ENCODE peak calls at places on chromosomes 11 and 22, in eight cellular contexts. One of them, this sample, is unnamed.

GRCh38 chr11:9755561-9755960 is 91.7 kb downstream of the SWAP70 start:
- DNase-seq in stomach: no peak
- DNase-seq in coronary artery: no peak
- DNase-seq in CD8-positive, alpha-beta memory T cell: no peak
- DNase-seq in testis: no peak
- DNase-seq in SJSA1: peak; percentile 88
- DNase-seq in psoas muscle: no peak
- DNase-seq in NT2/D1: no peak
- DNase-seq in this sample: no peak

GRCh38 chr11:70415176-70415575 is 16.8 kb downstream of the CTTN start:
- DNase-seq in stomach: no peak
- DNase-seq in coronary artery: no peak
- DNase-seq in CD8-positive, alpha-beta memory T cell: no peak
- DNase-seq in testis: no peak
- DNase-seq in SJSA1: no peak
- DNase-seq in psoas muscle: peak; percentile 62
- DNase-seq in NT2/D1: no peak
- DNase-seq in this sample: no peak

GRCh38 chr11:61082161-61082870 is 20.0 kb upstream of the CD5 start:
- DNase-seq in stomach: no peak
- DNase-seq in coronary artery: no peak
- DNase-seq in CD8-positive, alpha-beta memory T cell: no peak
- DNase-seq in testis: no peak
- DNase-seq in SJSA1: no peak
- DNase-seq in psoas muscle: no peak
- DNase-seq in NT2/D1: no peak
- DNase-seq in this sample: no peak

GRCh38 chr22:25726241-25726640 is 15.7 kb upstream of the MYO18B start:
- DNase-seq in stomach: no peak
- DNase-seq in coronary artery: no peak
- DNase-seq in CD8-positive, alpha-beta memory T cell: no peak
- DNase-seq in testis: no peak
- DNase-seq in SJSA1: no peak
- DNase-seq in psoas muscle: no peak
- DNase-seq in NT2/D1: no peak
- DNase-seq in this sample: no peak

GRCh38 chr22:46520880-46521279 is 16.5 kb downstream of the CELSR1 start:
- DNase-seq in stomach: no peak
- DNase-seq in coronary artery: no peak
- DNase-seq in CD8-positive, alpha-beta memory T cell: no peak
- DNase-seq in testis: no peak
- DNase-seq in SJSA1: no peak
- DNase-seq in psoas muscle: no peak
- DNase-seq in NT2/D1: no peak
- DNase-seq in this sample: no peak

GRCh38 chr11:79262221-79262620 is 178.6 kb downstream of the TENM4 start:
- DNase-seq in stomach: no peak
- DNase-seq in coronary artery: no peak
- DNase-seq in CD8-positive, alpha-beta memory T cell: no peak
- DNase-seq in testis: no peak
- DNase-seq in SJSA1: no peak
- DNase-seq in psoas muscle: no peak
- DNase-seq in NT2/D1: no peak
- DNase-seq in this sample: no peak

GRCh38 chr22:45376703-45377102 is 36.7 kb downstream of the SMC1B start:
- DNase-seq in stomach: no peak
- DNase-seq in coronary artery: no peak
- DNase-seq in CD8-positive, alpha-beta memory T cell: no peak
- DNase-seq in testis: peak; percentile 37
- DNase-seq in SJSA1: no peak
- DNase-seq in psoas muscle: peak; percentile 19
- DNase-seq in NT2/D1: no peak
- DNase-seq in this sample: no peak

GRCh38 chr11:2825261-2825885 is 60.2 kb downstream of the CDKN1C start:
- DNase-seq in stomach: peak; percentile 56
- DNase-seq in coronary artery: peak; percentile 92
- DNase-seq in CD8-positive, alpha-beta memory T cell: no peak
- DNase-seq in testis: peak; percentile 70
- DNase-seq in SJSA1: peak; percentile 95
- DNase-seq in psoas muscle: peak; percentile 90
- DNase-seq in NT2/D1: no peak
- DNase-seq in this sample: peak; percentile 47

GRCh38 chr11:10500263-10500601 is 40.8 kb downstream of the RNF141 start:
- DNase-seq in stomach: no peak
- DNase-seq in coronary artery: no peak
- DNase-seq in CD8-positive, alpha-beta memory T cell: no peak
- DNase-seq in testis: no peak
- DNase-seq in SJSA1: no peak
- DNase-seq in psoas muscle: no peak
- DNase-seq in NT2/D1: no peak
- DNase-seq in this sample: no peak

GRCh38 chr11:40252236-40252635 is 1207.2 kb downstream of the LRRC4C start:
- DNase-seq in stomach: no peak
- DNase-seq in coronary artery: no peak
- DNase-seq in CD8-positive, alpha-beta memory T cell: no peak
- DNase-seq in testis: no peak
- DNase-seq in SJSA1: no peak
- DNase-seq in psoas muscle: no peak
- DNase-seq in NT2/D1: no peak
- DNase-seq in this sample: no peak

GRCh38 chr22:50713571-50714056 is 24.4 kb upstream of the ACR start:
- DNase-seq in stomach: no peak
- DNase-seq in coronary artery: no peak
- DNase-seq in CD8-positive, alpha-beta memory T cell: no peak
- DNase-seq in testis: peak; percentile 76
- DNase-seq in SJSA1: no peak
- DNase-seq in psoas muscle: no peak
- DNase-seq in NT2/D1: no peak
- DNase-seq in this sample: no peak

GRCh38 chr22:19480173-19480568 is 451 bp downstream of the CDC45 start:
- DNase-seq in stomach: no peak
- DNase-seq in coronary artery: no peak
- DNase-seq in CD8-positive, alpha-beta memory T cell: no peak
- DNase-seq in testis: no peak
- DNase-seq in SJSA1: no peak
- DNase-seq in psoas muscle: no peak
- DNase-seq in NT2/D1: no peak
- DNase-seq in this sample: no peak

GRCh38 chr11:43788394-43788793 is 92.2 kb upstream of the ALKBH3 start:
- DNase-seq in stomach: no peak
- DNase-seq in coronary artery: no peak
- DNase-seq in CD8-positive, alpha-beta memory T cell: no peak
- DNase-seq in testis: no peak
- DNase-seq in SJSA1: no peak
- DNase-seq in psoas muscle: no peak
- DNase-seq in NT2/D1: no peak
- DNase-seq in this sample: peak; percentile 91

GRCh38 chr22:41449321-41449720 is 2.7 kb upstream of the TOB2 start:
- DNase-seq in stomach: no peak
- DNase-seq in coronary artery: no peak
- DNase-seq in CD8-positive, alpha-beta memory T cell: no peak
- DNase-seq in testis: no peak
- DNase-seq in SJSA1: no peak
- DNase-seq in psoas muscle: no peak
- DNase-seq in NT2/D1: no peak
- DNase-seq in this sample: no peak

GRCh38 chr22:49838771-49839717 is 11.4 kb upstream of the BRD1 start:
- DNase-seq in stomach: no peak
- DNase-seq in coronary artery: no peak
- DNase-seq in CD8-positive, alpha-beta memory T cell: peak; percentile 83
- DNase-seq in testis: no peak
- DNase-seq in SJSA1: no peak
- DNase-seq in psoas muscle: no peak
- DNase-seq in NT2/D1: no peak
- DNase-seq in this sample: peak; percentile 89

GRCh38 chr22:30217698-30218565 is 28.6 kb downstream of the LIF start:
- DNase-seq in stomach: no peak
- DNase-seq in coronary artery: no peak
- DNase-seq in CD8-positive, alpha-beta memory T cell: no peak
- DNase-seq in testis: no peak
- DNase-seq in SJSA1: no peak
- DNase-seq in psoas muscle: no peak
- DNase-seq in NT2/D1: no peak
- DNase-seq in this sample: no peak

GRCh38 chr11:57135020-57135751 is 46.6 kb upstream of the LRRC55 start:
- DNase-seq in stomach: no peak
- DNase-seq in coronary artery: no peak
- DNase-seq in CD8-positive, alpha-beta memory T cell: no peak
- DNase-seq in testis: no peak
- DNase-seq in SJSA1: no peak
- DNase-seq in psoas muscle: no peak
- DNase-seq in NT2/D1: no peak
- DNase-seq in this sample: no peak

GRCh38 chr11:36196476-36197099 is 92.6 kb downstream of the COMMD9 start:
- DNase-seq in stomach: no peak
- DNase-seq in coronary artery: no peak
- DNase-seq in CD8-positive, alpha-beta memory T cell: no peak
- DNase-seq in testis: peak; percentile 24
- DNase-seq in SJSA1: no peak
- DNase-seq in psoas muscle: no peak
- DNase-seq in NT2/D1: no peak
- DNase-seq in this sample: no peak

GRCh38 chr22:38240734-38241252 is 32.0 kb downstream of the TMEM184B start:
- DNase-seq in stomach: peak; percentile 71
- DNase-seq in coronary artery: no peak
- DNase-seq in CD8-positive, alpha-beta memory T cell: no peak
- DNase-seq in testis: no peak
- DNase-seq in SJSA1: peak; percentile 92
- DNase-seq in psoas muscle: peak; percentile 60
- DNase-seq in NT2/D1: peak; percentile 75
- DNase-seq in this sample: no peak

GRCh38 chr11:72787262-72788104 is 6.4 kb downstream of the STARD10 start:
- DNase-seq in stomach: no peak
- DNase-seq in coronary artery: no peak
- DNase-seq in CD8-positive, alpha-beta memory T cell: no peak
- DNase-seq in testis: no peak
- DNase-seq in SJSA1: no peak
- DNase-seq in psoas muscle: no peak
- DNase-seq in NT2/D1: no peak
- DNase-seq in this sample: peak; percentile 78

GRCh38 chr11:33507967-33508366 is 192.7 kb downstream of the C11orf91 start:
- DNase-seq in stomach: no peak
- DNase-seq in coronary artery: no peak
- DNase-seq in CD8-positive, alpha-beta memory T cell: no peak
- DNase-seq in testis: no peak
- DNase-seq in SJSA1: no peak
- DNase-seq in psoas muscle: no peak
- DNase-seq in NT2/D1: no peak
- DNase-seq in this sample: peak; percentile 40

GRCh38 chr22:23689414-23689813 is 1.4 kb upstream of the RGL4 start:
- DNase-seq in stomach: peak; percentile 8
- DNase-seq in coronary artery: no peak
- DNase-seq in CD8-positive, alpha-beta memory T cell: no peak
- DNase-seq in testis: peak; percentile 20
- DNase-seq in SJSA1: no peak
- DNase-seq in psoas muscle: no peak
- DNase-seq in NT2/D1: no peak
- DNase-seq in this sample: no peak

GRCh38 chr11:20021212-20021611 is 139.1 kb downstream of the DBX1 start:
- DNase-seq in stomach: no peak
- DNase-seq in coronary artery: no peak
- DNase-seq in CD8-positive, alpha-beta memory T cell: no peak
- DNase-seq in testis: no peak
- DNase-seq in SJSA1: no peak
- DNase-seq in psoas muscle: no peak
- DNase-seq in NT2/D1: no peak
- DNase-seq in this sample: no peak

GRCh38 chr22:21657361-21658118 is 8.3 kb upstream of the PPIL2 start:
- DNase-seq in stomach: peak; percentile 86
- DNase-seq in coronary artery: no peak
- DNase-seq in CD8-positive, alpha-beta memory T cell: peak; percentile 80
- DNase-seq in testis: peak; percentile 71
- DNase-seq in SJSA1: peak; percentile 75
- DNase-seq in psoas muscle: peak; percentile 73
- DNase-seq in NT2/D1: no peak
- DNase-seq in this sample: peak; percentile 86

GRCh38 chr22:49052023-49052538 is 775.6 kb downstream of the BRD1 start:
- DNase-seq in stomach: no peak
- DNase-seq in coronary artery: no peak
- DNase-seq in CD8-positive, alpha-beta memory T cell: peak; percentile 12
- DNase-seq in testis: peak; percentile 48
- DNase-seq in SJSA1: no peak
- DNase-seq in psoas muscle: no peak
- DNase-seq in NT2/D1: no peak
- DNase-seq in this sample: no peak

GRCh38 chr11:128471138-128471661 is 116.2 kb downstream of the ETS1 start:
- DNase-seq in stomach: no peak
- DNase-seq in coronary artery: no peak
- DNase-seq in CD8-positive, alpha-beta memory T cell: no peak
- DNase-seq in testis: no peak
- DNase-seq in SJSA1: no peak
- DNase-seq in psoas muscle: no peak
- DNase-seq in NT2/D1: no peak
- DNase-seq in this sample: peak; percentile 62
- H3K4me3 ChIP-seq in stomach: no peak overlapping the region
- H3K4me3 ChIP-seq in coronary artery: no peak overlapping the region
- H3K4me3 ChIP-seq in CD8-positive, alpha-beta memory T cell: peak overlapping the region; percentile 69
- H3K4me3 ChIP-seq in testis: no peak overlapping the region
- H3K4me3 ChIP-seq in SJSA1: no peak overlapping the region
- H3K4me3 ChIP-seq in psoas muscle: no peak overlapping the region
- H3K4me3 ChIP-seq in NT2/D1: no peak overlapping the region
- H3K4me3 ChIP-seq in this sample: no peak overlapping the region

GRCh38 chr11:27910186-27910941 is 197.6 kb downstream of the KIF18A start:
- DNase-seq in stomach: no peak
- DNase-seq in coronary artery: no peak
- DNase-seq in CD8-positive, alpha-beta memory T cell: no peak
- DNase-seq in testis: no peak
- DNase-seq in SJSA1: peak; percentile 87
- DNase-seq in psoas muscle: no peak
- DNase-seq in NT2/D1: no peak
- DNase-seq in this sample: no peak
- H3K4me3 ChIP-seq in stomach: no peak overlapping the region
- H3K4me3 ChIP-seq in coronary artery: no peak overlapping the region
- H3K4me3 ChIP-seq in CD8-positive, alpha-beta memory T cell: no peak overlapping the region
- H3K4me3 ChIP-seq in testis: no peak overlapping the region
- H3K4me3 ChIP-seq in SJSA1: no peak overlapping the region
- H3K4me3 ChIP-seq in psoas muscle: no peak overlapping the region
- H3K4me3 ChIP-seq in NT2/D1: no peak overlapping the region
- H3K4me3 ChIP-seq in this sample: no peak overlapping the region

GRCh38 chr11:693415-693831 is 1.6 kb downstream of the DEAF1 start:
- DNase-seq in stomach: no peak
- DNase-seq in coronary artery: no peak
- DNase-seq in CD8-positive, alpha-beta memory T cell: no peak
- DNase-seq in testis: peak; percentile 30
- DNase-seq in SJSA1: no peak
- DNase-seq in psoas muscle: no peak
- DNase-seq in NT2/D1: no peak
- DNase-seq in this sample: peak; percentile 80
- H3K4me3 ChIP-seq in stomach: peak overlapping the region; percentile 75
- H3K4me3 ChIP-seq in coronary artery: peak overlapping the region; percentile 89
- H3K4me3 ChIP-seq in CD8-positive, alpha-beta memory T cell: peak overlapping the region; percentile 12
- H3K4me3 ChIP-seq in testis: no peak overlapping the region
- H3K4me3 ChIP-seq in SJSA1: no peak overlapping the region
- H3K4me3 ChIP-seq in psoas muscle: peak overlapping the region; percentile 95
- H3K4me3 ChIP-seq in NT2/D1: peak overlapping the region; percentile 78
- H3K4me3 ChIP-seq in this sample: peak overlapping the region; percentile 64

GRCh38 chr11:119742263-119742861 is 13.4 kb upstream of the NECTIN1 start:
- DNase-seq in stomach: no peak
- DNase-seq in coronary artery: no peak
- DNase-seq in CD8-positive, alpha-beta memory T cell: no peak
- DNase-seq in testis: peak; percentile 44
- DNase-seq in SJSA1: no peak
- DNase-seq in psoas muscle: no peak
- DNase-seq in NT2/D1: no peak
- DNase-seq in this sample: peak; percentile 47
- H3K4me3 ChIP-seq in stomach: peak overlapping the region; percentile 11
- H3K4me3 ChIP-seq in coronary artery: peak overlapping the region; percentile 66
- H3K4me3 ChIP-seq in CD8-positive, alpha-beta memory T cell: no peak overlapping the region
- H3K4me3 ChIP-seq in testis: peak overlapping the region; percentile 9
- H3K4me3 ChIP-seq in SJSA1: no peak overlapping the region
- H3K4me3 ChIP-seq in psoas muscle: no peak overlapping the region
- H3K4me3 ChIP-seq in NT2/D1: peak overlapping the region; percentile 34
- H3K4me3 ChIP-seq in this sample: no peak overlapping the region